ENCODE peak calls at places on chromosomes 16 and 17, in six cellular contexts. One of them, this sample, is unnamed.

GRCh38 chr16:88754912-88755744 is 29.9 kb downstream of the PIEZO1 start:
- DNase-seq in esophagus squamous epithelium: no peak
- DNase-seq in nephron progenitor cell: peak; percentile 56
- DNase-seq in NCI-H2029: no peak
- DNase-seq in stimulated activated CD4-positive, alpha-beta T cell treated with anti-CD3 and anti-CD28 coated beads, TNF-alpha, amount 100 ng/mL, for 1 hour: no peak
- DNase-seq in iris pigment epithelial cell: peak; percentile 67
- DNase-seq in this sample: no peak

GRCh38 chr16:63998-64913 is 8.2 kb downstream of the RHBDF1 start:
- DNase-seq in esophagus squamous epithelium: no peak
- DNase-seq in nephron progenitor cell: no peak
- DNase-seq in NCI-H2029: peak; percentile 82
- DNase-seq in stimulated activated CD4-positive, alpha-beta T cell treated with anti-CD3 and anti-CD28 coated beads, TNF-alpha, amount 100 ng/mL, for 1 hour: no peak
- DNase-seq in iris pigment epithelial cell: no peak
- DNase-seq in this sample: peak; percentile 76

GRCh38 chr17:80667462-80668277 is 123.0 kb downstream of the RPTOR start:
- DNase-seq in esophagus squamous epithelium: no peak
- DNase-seq in nephron progenitor cell: no peak
- DNase-seq in NCI-H2029: no peak
- DNase-seq in stimulated activated CD4-positive, alpha-beta T cell treated with anti-CD3 and anti-CD28 coated beads, TNF-alpha, amount 100 ng/mL, for 1 hour: no peak
- DNase-seq in iris pigment epithelial cell: no peak
- DNase-seq in this sample: no peak

GRCh38 chr16:2472488-2472864 is 1.4 kb downstream of the NTN3 start:
- DNase-seq in esophagus squamous epithelium: no peak
- DNase-seq in nephron progenitor cell: no peak
- DNase-seq in NCI-H2029: no peak
- DNase-seq in stimulated activated CD4-positive, alpha-beta T cell treated with anti-CD3 and anti-CD28 coated beads, TNF-alpha, amount 100 ng/mL, for 1 hour: no peak
- DNase-seq in iris pigment epithelial cell: no peak
- DNase-seq in this sample: no peak

GRCh38 chr17:41814195-41814594 is 1.4 kb downstream of the FKBP10 start:
- DNase-seq in esophagus squamous epithelium: no peak
- DNase-seq in nephron progenitor cell: no peak
- DNase-seq in NCI-H2029: no peak
- DNase-seq in stimulated activated CD4-positive, alpha-beta T cell treated with anti-CD3 and anti-CD28 coated beads, TNF-alpha, amount 100 ng/mL, for 1 hour: no peak
- DNase-seq in iris pigment epithelial cell: peak; percentile 67
- DNase-seq in this sample: no peak

GRCh38 chr17:40313660-40314556 is 4.9 kb downstream of the RARA start:
- DNase-seq in esophagus squamous epithelium: no peak
- DNase-seq in nephron progenitor cell: no peak
- DNase-seq in NCI-H2029: peak; percentile 41
- DNase-seq in stimulated activated CD4-positive, alpha-beta T cell treated with anti-CD3 and anti-CD28 coated beads, TNF-alpha, amount 100 ng/mL, for 1 hour: no peak
- DNase-seq in iris pigment epithelial cell: no peak
- DNase-seq in this sample: peak; percentile 66

GRCh38 chr17:69959291-69959690 is 115.7 kb upstream of the KCNJ16 start:
- DNase-seq in esophagus squamous epithelium: no peak
- DNase-seq in nephron progenitor cell: no peak
- DNase-seq in NCI-H2029: no peak
- DNase-seq in stimulated activated CD4-positive, alpha-beta T cell treated with anti-CD3 and anti-CD28 coated beads, TNF-alpha, amount 100 ng/mL, for 1 hour: no peak
- DNase-seq in iris pigment epithelial cell: no peak
- DNase-seq in this sample: no peak

GRCh38 chr17:65594585-65594940 is 33.1 kb upstream of the AXIN2 start:
- DNase-seq in esophagus squamous epithelium: no peak
- DNase-seq in nephron progenitor cell: peak; percentile 15
- DNase-seq in NCI-H2029: no peak
- DNase-seq in stimulated activated CD4-positive, alpha-beta T cell treated with anti-CD3 and anti-CD28 coated beads, TNF-alpha, amount 100 ng/mL, for 1 hour: no peak
- DNase-seq in iris pigment epithelial cell: peak; percentile 36
- DNase-seq in this sample: no peak

GRCh38 chr17:39599006-39599664 is 8.6 kb downstream of the NEUROD2 start:
- DNase-seq in esophagus squamous epithelium: no peak
- DNase-seq in nephron progenitor cell: peak; percentile 43
- DNase-seq in NCI-H2029: no peak
- DNase-seq in stimulated activated CD4-positive, alpha-beta T cell treated with anti-CD3 and anti-CD28 coated beads, TNF-alpha, amount 100 ng/mL, for 1 hour: no peak
- DNase-seq in iris pigment epithelial cell: no peak
- DNase-seq in this sample: no peak

GRCh38 chr16:35689764-35690163 is 2230.4 kb downstream of the TP53TG3F start:
- DNase-seq in esophagus squamous epithelium: no peak
- DNase-seq in nephron progenitor cell: no peak
- DNase-seq in NCI-H2029: no peak
- DNase-seq in stimulated activated CD4-positive, alpha-beta T cell treated with anti-CD3 and anti-CD28 coated beads, TNF-alpha, amount 100 ng/mL, for 1 hour: no peak
- DNase-seq in iris pigment epithelial cell: no peak
- DNase-seq in this sample: no peak

GRCh38 chr17:83050651-83051422 is 28.6 kb upstream of the METRNL start:
- DNase-seq in esophagus squamous epithelium: no peak
- DNase-seq in nephron progenitor cell: no peak
- DNase-seq in NCI-H2029: peak; percentile 63
- DNase-seq in stimulated activated CD4-positive, alpha-beta T cell treated with anti-CD3 and anti-CD28 coated beads, TNF-alpha, amount 100 ng/mL, for 1 hour: peak; percentile 8
- DNase-seq in iris pigment epithelial cell: no peak
- DNase-seq in this sample: no peak

GRCh38 chr16:17532338-17532995 is 61.7 kb upstream of the XYLT1 start:
- DNase-seq in esophagus squamous epithelium: no peak
- DNase-seq in nephron progenitor cell: no peak
- DNase-seq in NCI-H2029: no peak
- DNase-seq in stimulated activated CD4-positive, alpha-beta T cell treated with anti-CD3 and anti-CD28 coated beads, TNF-alpha, amount 100 ng/mL, for 1 hour: no peak
- DNase-seq in iris pigment epithelial cell: no peak
- DNase-seq in this sample: no peak

GRCh38 chr17:66301864-66302741 is at the start of gene PRKCA:
- DNase-seq in esophagus squamous epithelium: no peak
- DNase-seq in nephron progenitor cell: peak; percentile 82
- DNase-seq in NCI-H2029: peak; percentile 19
- DNase-seq in stimulated activated CD4-positive, alpha-beta T cell treated with anti-CD3 and anti-CD28 coated beads, TNF-alpha, amount 100 ng/mL, for 1 hour: peak; percentile 57
- DNase-seq in iris pigment epithelial cell: peak; percentile 78
- DNase-seq in this sample: no peak

GRCh38 chr16:5030251-5030870 is 3.4 kb downstream of the NAGPA start:
- DNase-seq in esophagus squamous epithelium: no peak
- DNase-seq in nephron progenitor cell: no peak
- DNase-seq in NCI-H2029: no peak
- DNase-seq in stimulated activated CD4-positive, alpha-beta T cell treated with anti-CD3 and anti-CD28 coated beads, TNF-alpha, amount 100 ng/mL, for 1 hour: no peak
- DNase-seq in iris pigment epithelial cell: no peak
- DNase-seq in this sample: no peak

GRCh38 chr16:88368994-88369393 is 13.8 kb upstream of the ZNF469 start:
- DNase-seq in esophagus squamous epithelium: no peak
- DNase-seq in nephron progenitor cell: peak; percentile 0
- DNase-seq in NCI-H2029: no peak
- DNase-seq in stimulated activated CD4-positive, alpha-beta T cell treated with anti-CD3 and anti-CD28 coated beads, TNF-alpha, amount 100 ng/mL, for 1 hour: no peak
- DNase-seq in iris pigment epithelial cell: no peak
- DNase-seq in this sample: no peak

GRCh38 chr17:66152756-66153155 is 39.2 kb downstream of the CEP112 start:
- DNase-seq in esophagus squamous epithelium: no peak
- DNase-seq in nephron progenitor cell: no peak
- DNase-seq in NCI-H2029: no peak
- DNase-seq in stimulated activated CD4-positive, alpha-beta T cell treated with anti-CD3 and anti-CD28 coated beads, TNF-alpha, amount 100 ng/mL, for 1 hour: no peak
- DNase-seq in iris pigment epithelial cell: peak; percentile 64
- DNase-seq in this sample: no peak

GRCh38 chr17:77434136-77435114 is 293.7 kb downstream of the SEC14L1 start:
- DNase-seq in esophagus squamous epithelium: no peak
- DNase-seq in nephron progenitor cell: no peak
- DNase-seq in NCI-H2029: no peak
- DNase-seq in stimulated activated CD4-positive, alpha-beta T cell treated with anti-CD3 and anti-CD28 coated beads, TNF-alpha, amount 100 ng/mL, for 1 hour: no peak
- DNase-seq in iris pigment epithelial cell: no peak
- DNase-seq in this sample: no peak

GRCh38 chr17:76199466-76199865 is 40.8 kb downstream of the RNF157 start:
- DNase-seq in esophagus squamous epithelium: no peak
- DNase-seq in nephron progenitor cell: no peak
- DNase-seq in NCI-H2029: no peak
- DNase-seq in stimulated activated CD4-positive, alpha-beta T cell treated with anti-CD3 and anti-CD28 coated beads, TNF-alpha, amount 100 ng/mL, for 1 hour: peak; percentile 30
- DNase-seq in iris pigment epithelial cell: no peak
- DNase-seq in this sample: no peak

GRCh38 chr17:65423346-65424140 is 137.9 kb downstream of the AXIN2 start:
- DNase-seq in esophagus squamous epithelium: no peak
- DNase-seq in nephron progenitor cell: no peak
- DNase-seq in NCI-H2029: no peak
- DNase-seq in stimulated activated CD4-positive, alpha-beta T cell treated with anti-CD3 and anti-CD28 coated beads, TNF-alpha, amount 100 ng/mL, for 1 hour: no peak
- DNase-seq in iris pigment epithelial cell: no peak
- DNase-seq in this sample: no peak

GRCh38 chr17:56593741-56594527 is 435 bp downstream of the NOG start:
- DNase-seq in esophagus squamous epithelium: no peak
- DNase-seq in nephron progenitor cell: peak; percentile 75
- DNase-seq in NCI-H2029: no peak
- DNase-seq in stimulated activated CD4-positive, alpha-beta T cell treated with anti-CD3 and anti-CD28 coated beads, TNF-alpha, amount 100 ng/mL, for 1 hour: peak; percentile 38
- DNase-seq in iris pigment epithelial cell: peak; percentile 84
- DNase-seq in this sample: no peak

GRCh38 chr17:57650548-57650947 is 94.6 kb downstream of the CCDC182 start:
- DNase-seq in esophagus squamous epithelium: no peak
- DNase-seq in nephron progenitor cell: no peak
- DNase-seq in NCI-H2029: no peak
- DNase-seq in stimulated activated CD4-positive, alpha-beta T cell treated with anti-CD3 and anti-CD28 coated beads, TNF-alpha, amount 100 ng/mL, for 1 hour: no peak
- DNase-seq in iris pigment epithelial cell: no peak
- DNase-seq in this sample: no peak

GRCh38 chr17:78623541-78623940 is 46.3 kb upstream of the DNAH17 start:
- DNase-seq in esophagus squamous epithelium: no peak
- DNase-seq in nephron progenitor cell: no peak
- DNase-seq in NCI-H2029: no peak
- DNase-seq in stimulated activated CD4-positive, alpha-beta T cell treated with anti-CD3 and anti-CD28 coated beads, TNF-alpha, amount 100 ng/mL, for 1 hour: no peak
- DNase-seq in iris pigment epithelial cell: no peak
- DNase-seq in this sample: no peak

GRCh38 chr16:87100306-87101058 is 216.7 kb downstream of the C16orf95 start:
- DNase-seq in esophagus squamous epithelium: no peak
- DNase-seq in nephron progenitor cell: peak; percentile 20
- DNase-seq in NCI-H2029: no peak
- DNase-seq in stimulated activated CD4-positive, alpha-beta T cell treated with anti-CD3 and anti-CD28 coated beads, TNF-alpha, amount 100 ng/mL, for 1 hour: no peak
- DNase-seq in iris pigment epithelial cell: no peak
- DNase-seq in this sample: no peak

GRCh38 chr16:77794586-77794985 is 6.2 kb downstream of the VAT1L start:
- DNase-seq in esophagus squamous epithelium: no peak
- DNase-seq in nephron progenitor cell: no peak
- DNase-seq in NCI-H2029: no peak
- DNase-seq in stimulated activated CD4-positive, alpha-beta T cell treated with anti-CD3 and anti-CD28 coated beads, TNF-alpha, amount 100 ng/mL, for 1 hour: no peak
- DNase-seq in iris pigment epithelial cell: peak; percentile 68
- DNase-seq in this sample: no peak

GRCh38 chr17:16991349-16992009 is 19.6 kb upstream of the TNFRSF13B start:
- DNase-seq in esophagus squamous epithelium: peak; percentile 36
- DNase-seq in nephron progenitor cell: peak; percentile 88
- DNase-seq in NCI-H2029: peak; percentile 12
- DNase-seq in stimulated activated CD4-positive, alpha-beta T cell treated with anti-CD3 and anti-CD28 coated beads, TNF-alpha, amount 100 ng/mL, for 1 hour: peak; percentile 80
- DNase-seq in iris pigment epithelial cell: peak; percentile 70
- DNase-seq in this sample: peak; percentile 99

GRCh38 chr17:12637015-12637414 is 28.7 kb upstream of the MYOCD start:
- DNase-seq in esophagus squamous epithelium: no peak
- DNase-seq in nephron progenitor cell: no peak
- DNase-seq in NCI-H2029: no peak
- DNase-seq in stimulated activated CD4-positive, alpha-beta T cell treated with anti-CD3 and anti-CD28 coated beads, TNF-alpha, amount 100 ng/mL, for 1 hour: no peak
- DNase-seq in iris pigment epithelial cell: peak; percentile 99
- DNase-seq in this sample: no peak

GRCh38 chr16:12613131-12613991 is 190.3 kb downstream of the CPPED1 start:
- DNase-seq in esophagus squamous epithelium: no peak
- DNase-seq in nephron progenitor cell: no peak
- DNase-seq in NCI-H2029: no peak
- DNase-seq in stimulated activated CD4-positive, alpha-beta T cell treated with anti-CD3 and anti-CD28 coated beads, TNF-alpha, amount 100 ng/mL, for 1 hour: peak; percentile 7
- DNase-seq in iris pigment epithelial cell: peak; percentile 47
- DNase-seq in this sample: no peak

GRCh38 chr17:31425646-31426045 is 34.2 kb downstream of the RAB11FIP4 start:
- DNase-seq in esophagus squamous epithelium: no peak
- DNase-seq in nephron progenitor cell: peak; percentile 65
- DNase-seq in NCI-H2029: no peak
- DNase-seq in stimulated activated CD4-positive, alpha-beta T cell treated with anti-CD3 and anti-CD28 coated beads, TNF-alpha, amount 100 ng/mL, for 1 hour: no peak
- DNase-seq in iris pigment epithelial cell: no peak
- DNase-seq in this sample: peak; percentile 18

GRCh38 chr16:15739449-15739848 is 89.4 kb downstream of the NDE1 start:
- DNase-seq in esophagus squamous epithelium: no peak
- DNase-seq in nephron progenitor cell: no peak
- DNase-seq in NCI-H2029: no peak
- DNase-seq in stimulated activated CD4-positive, alpha-beta T cell treated with anti-CD3 and anti-CD28 coated beads, TNF-alpha, amount 100 ng/mL, for 1 hour: no peak
- DNase-seq in iris pigment epithelial cell: no peak
- DNase-seq in this sample: no peak

GRCh38 chr16:54325616-54326265 is 39.2 kb upstream of the IRX3 start:
- DNase-seq in esophagus squamous epithelium: no peak
- DNase-seq in nephron progenitor cell: no peak
- DNase-seq in NCI-H2029: no peak
- DNase-seq in stimulated activated CD4-positive, alpha-beta T cell treated with anti-CD3 and anti-CD28 coated beads, TNF-alpha, amount 100 ng/mL, for 1 hour: no peak
- DNase-seq in iris pigment epithelial cell: no peak
- DNase-seq in this sample: no peak

GRCh38 chr17:83203073-83203471 is 123.7 kb downstream of the METRNL start:
- DNase-seq in esophagus squamous epithelium: no peak
- DNase-seq in nephron progenitor cell: no peak
- DNase-seq in NCI-H2029: no peak
- DNase-seq in stimulated activated CD4-positive, alpha-beta T cell treated with anti-CD3 and anti-CD28 coated beads, TNF-alpha, amount 100 ng/mL, for 1 hour: no peak
- DNase-seq in iris pigment epithelial cell: peak; percentile 88
- DNase-seq in this sample: no peak